ENCODE peak calls at places on chromosomes 2 and 18, in nine cellular contexts. One of them, this sample, is unnamed.

GRCh38 chr2:30763151-30763660 is 44.0 kb downstream of the CAPN13 start:
- DNase-seq in choroid plexus epithelial cell: no peak
- DNase-seq in DMS153: no peak
- DNase-seq in NCI-H510A treated with DMSO at 0.1 percent for 48 hours: no peak
- DNase-seq in H7: no peak
- DNase-seq in fibroblast of lung: no peak
- DNase-seq in activated CD4-positive, alpha-beta memory T cell treated with anti-CD3 and anti-CD28 coated beads, Interleukin-2, amount 10 ng/mL, durations not matched to agents 7 days and 5 days: no peak
- DNase-seq in LHCN-M2: no peak
- DNase-seq in activated T-cell treated with anti-CD3 and anti-CD28 coated beads for 1 hour: no peak
- DNase-seq in this sample: peak; percentile 9

GRCh38 chr2:120472891-120473309 is 127.0 kb downstream of the INHBB start:
- DNase-seq in choroid plexus epithelial cell: no peak
- DNase-seq in DMS153: no peak
- DNase-seq in NCI-H510A treated with DMSO at 0.1 percent for 48 hours: no peak
- DNase-seq in H7: no peak
- DNase-seq in fibroblast of lung: no peak
- DNase-seq in activated CD4-positive, alpha-beta memory T cell treated with anti-CD3 and anti-CD28 coated beads, Interleukin-2, amount 10 ng/mL, durations not matched to agents 7 days and 5 days: no peak
- DNase-seq in LHCN-M2: no peak
- DNase-seq in activated T-cell treated with anti-CD3 and anti-CD28 coated beads for 1 hour: no peak
- DNase-seq in this sample: no peak

GRCh38 chr2:240642061-240642805 is 17.0 kb downstream of the GPR35 start:
- DNase-seq in choroid plexus epithelial cell: no peak
- DNase-seq in DMS153: no peak
- DNase-seq in NCI-H510A treated with DMSO at 0.1 percent for 48 hours: no peak
- DNase-seq in H7: peak; percentile 72
- DNase-seq in fibroblast of lung: no peak
- DNase-seq in activated CD4-positive, alpha-beta memory T cell treated with anti-CD3 and anti-CD28 coated beads, Interleukin-2, amount 10 ng/mL, durations not matched to agents 7 days and 5 days: peak; percentile 5
- DNase-seq in LHCN-M2: no peak
- DNase-seq in activated T-cell treated with anti-CD3 and anti-CD28 coated beads for 1 hour: no peak
- DNase-seq in this sample: no peak

GRCh38 chr18:56565596-56566355 is 72.6 kb downstream of the TXNL1 start:
- DNase-seq in choroid plexus epithelial cell: peak; percentile 65
- DNase-seq in DMS153: no peak
- DNase-seq in NCI-H510A treated with DMSO at 0.1 percent for 48 hours: peak; percentile 36
- DNase-seq in H7: no peak
- DNase-seq in fibroblast of lung: peak; percentile 93
- DNase-seq in activated CD4-positive, alpha-beta memory T cell treated with anti-CD3 and anti-CD28 coated beads, Interleukin-2, amount 10 ng/mL, durations not matched to agents 7 days and 5 days: no peak
- DNase-seq in LHCN-M2: peak; percentile 96
- DNase-seq in activated T-cell treated with anti-CD3 and anti-CD28 coated beads for 1 hour: no peak
- DNase-seq in this sample: peak; percentile 79

GRCh38 chr18:9273221-9273620 is 61.4 kb upstream of the TWSG1 start:
- DNase-seq in choroid plexus epithelial cell: no peak
- DNase-seq in DMS153: no peak
- DNase-seq in NCI-H510A treated with DMSO at 0.1 percent for 48 hours: no peak
- DNase-seq in H7: no peak
- DNase-seq in fibroblast of lung: no peak
- DNase-seq in activated CD4-positive, alpha-beta memory T cell treated with anti-CD3 and anti-CD28 coated beads, Interleukin-2, amount 10 ng/mL, durations not matched to agents 7 days and 5 days: no peak
- DNase-seq in LHCN-M2: no peak
- DNase-seq in activated T-cell treated with anti-CD3 and anti-CD28 coated beads for 1 hour: no peak
- DNase-seq in this sample: no peak

GRCh38 chr2:39379643-39380524 is 57.2 kb downstream of the MAP4K3 start:
- DNase-seq in choroid plexus epithelial cell: peak; percentile 87
- DNase-seq in DMS153: no peak
- DNase-seq in NCI-H510A treated with DMSO at 0.1 percent for 48 hours: peak; percentile 72
- DNase-seq in H7: no peak
- DNase-seq in fibroblast of lung: peak; percentile 61
- DNase-seq in activated CD4-positive, alpha-beta memory T cell treated with anti-CD3 and anti-CD28 coated beads, Interleukin-2, amount 10 ng/mL, durations not matched to agents 7 days and 5 days: no peak
- DNase-seq in LHCN-M2: peak; percentile 79
- DNase-seq in activated T-cell treated with anti-CD3 and anti-CD28 coated beads for 1 hour: no peak
- DNase-seq in this sample: peak; percentile 62

GRCh38 chr18:12401881-12402280 is 5.8 kb upstream of the PRELID3A start:
- DNase-seq in choroid plexus epithelial cell: no peak
- DNase-seq in DMS153: no peak
- DNase-seq in NCI-H510A treated with DMSO at 0.1 percent for 48 hours: no peak
- DNase-seq in H7: peak; percentile 12
- DNase-seq in fibroblast of lung: no peak
- DNase-seq in activated CD4-positive, alpha-beta memory T cell treated with anti-CD3 and anti-CD28 coated beads, Interleukin-2, amount 10 ng/mL, durations not matched to agents 7 days and 5 days: no peak
- DNase-seq in LHCN-M2: no peak
- DNase-seq in activated T-cell treated with anti-CD3 and anti-CD28 coated beads for 1 hour: no peak
- DNase-seq in this sample: no peak

GRCh38 chr2:70906439-70907018 is 29.2 kb upstream of the ATP6V1B1 start:
- DNase-seq in choroid plexus epithelial cell: no peak
- DNase-seq in DMS153: no peak
- DNase-seq in NCI-H510A treated with DMSO at 0.1 percent for 48 hours: no peak
- DNase-seq in H7: no peak
- DNase-seq in fibroblast of lung: no peak
- DNase-seq in activated CD4-positive, alpha-beta memory T cell treated with anti-CD3 and anti-CD28 coated beads, Interleukin-2, amount 10 ng/mL, durations not matched to agents 7 days and 5 days: no peak
- DNase-seq in LHCN-M2: no peak
- DNase-seq in activated T-cell treated with anti-CD3 and anti-CD28 coated beads for 1 hour: no peak
- DNase-seq in this sample: no peak

GRCh38 chr2:216195565-216195978 is 86.4 kb downstream of the XRCC5 start:
- DNase-seq in choroid plexus epithelial cell: peak; percentile 89
- DNase-seq in DMS153: no peak
- DNase-seq in NCI-H510A treated with DMSO at 0.1 percent for 48 hours: no peak
- DNase-seq in H7: no peak
- DNase-seq in fibroblast of lung: peak; percentile 93
- DNase-seq in activated CD4-positive, alpha-beta memory T cell treated with anti-CD3 and anti-CD28 coated beads, Interleukin-2, amount 10 ng/mL, durations not matched to agents 7 days and 5 days: no peak
- DNase-seq in LHCN-M2: peak; percentile 88
- DNase-seq in activated T-cell treated with anti-CD3 and anti-CD28 coated beads for 1 hour: no peak
- DNase-seq in this sample: peak; percentile 82

GRCh38 chr2:36450466-36451196 is 95.1 kb downstream of the CRIM1 start:
- DNase-seq in choroid plexus epithelial cell: peak; percentile 92
- DNase-seq in DMS153: no peak
- DNase-seq in NCI-H510A treated with DMSO at 0.1 percent for 48 hours: no peak
- DNase-seq in H7: no peak
- DNase-seq in fibroblast of lung: peak; percentile 95
- DNase-seq in activated CD4-positive, alpha-beta memory T cell treated with anti-CD3 and anti-CD28 coated beads, Interleukin-2, amount 10 ng/mL, durations not matched to agents 7 days and 5 days: no peak
- DNase-seq in LHCN-M2: peak; percentile 79
- DNase-seq in activated T-cell treated with anti-CD3 and anti-CD28 coated beads for 1 hour: no peak
- DNase-seq in this sample: peak; percentile 85

GRCh38 chr2:102895386-102895785 is 133.6 kb downstream of the TMEM182 start:
- DNase-seq in choroid plexus epithelial cell: no peak
- DNase-seq in DMS153: no peak
- DNase-seq in NCI-H510A treated with DMSO at 0.1 percent for 48 hours: no peak
- DNase-seq in H7: no peak
- DNase-seq in fibroblast of lung: no peak
- DNase-seq in activated CD4-positive, alpha-beta memory T cell treated with anti-CD3 and anti-CD28 coated beads, Interleukin-2, amount 10 ng/mL, durations not matched to agents 7 days and 5 days: no peak
- DNase-seq in LHCN-M2: no peak
- DNase-seq in activated T-cell treated with anti-CD3 and anti-CD28 coated beads for 1 hour: no peak
- DNase-seq in this sample: no peak

GRCh38 chr2:209391776-209392401 is 32.0 kb upstream of the MAP2 start:
- DNase-seq in choroid plexus epithelial cell: peak; percentile 23
- DNase-seq in DMS153: no peak
- DNase-seq in NCI-H510A treated with DMSO at 0.1 percent for 48 hours: no peak
- DNase-seq in H7: no peak
- DNase-seq in fibroblast of lung: peak; percentile 71
- DNase-seq in activated CD4-positive, alpha-beta memory T cell treated with anti-CD3 and anti-CD28 coated beads, Interleukin-2, amount 10 ng/mL, durations not matched to agents 7 days and 5 days: no peak
- DNase-seq in LHCN-M2: peak; percentile 4
- DNase-seq in activated T-cell treated with anti-CD3 and anti-CD28 coated beads for 1 hour: no peak
- DNase-seq in this sample: peak; percentile 54

GRCh38 chr2:75221872-75222271 is 22.6 kb upstream of the TACR1 start:
- DNase-seq in choroid plexus epithelial cell: peak; percentile 17
- DNase-seq in DMS153: no peak
- DNase-seq in NCI-H510A treated with DMSO at 0.1 percent for 48 hours: peak; percentile 74
- DNase-seq in H7: no peak
- DNase-seq in fibroblast of lung: peak; percentile 86
- DNase-seq in activated CD4-positive, alpha-beta memory T cell treated with anti-CD3 and anti-CD28 coated beads, Interleukin-2, amount 10 ng/mL, durations not matched to agents 7 days and 5 days: no peak
- DNase-seq in LHCN-M2: peak; percentile 63
- DNase-seq in activated T-cell treated with anti-CD3 and anti-CD28 coated beads for 1 hour: no peak
- DNase-seq in this sample: peak; percentile 75

GRCh38 chr2:68860111-68860510 is 11.1 kb downstream of the BMP10 start:
- DNase-seq in choroid plexus epithelial cell: no peak
- DNase-seq in DMS153: no peak
- DNase-seq in NCI-H510A treated with DMSO at 0.1 percent for 48 hours: no peak
- DNase-seq in H7: no peak
- DNase-seq in fibroblast of lung: no peak
- DNase-seq in activated CD4-positive, alpha-beta memory T cell treated with anti-CD3 and anti-CD28 coated beads, Interleukin-2, amount 10 ng/mL, durations not matched to agents 7 days and 5 days: no peak
- DNase-seq in LHCN-M2: no peak
- DNase-seq in activated T-cell treated with anti-CD3 and anti-CD28 coated beads for 1 hour: no peak
- DNase-seq in this sample: no peak

GRCh38 chr18:63578357-63578958 is 8.7 kb upstream of the SERPINB13 start:
- DNase-seq in choroid plexus epithelial cell: peak; percentile 70
- DNase-seq in DMS153: peak; percentile 33
- DNase-seq in NCI-H510A treated with DMSO at 0.1 percent for 48 hours: no peak
- DNase-seq in H7: peak; percentile 32
- DNase-seq in fibroblast of lung: peak; percentile 8
- DNase-seq in activated CD4-positive, alpha-beta memory T cell treated with anti-CD3 and anti-CD28 coated beads, Interleukin-2, amount 10 ng/mL, durations not matched to agents 7 days and 5 days: peak; percentile 22
- DNase-seq in LHCN-M2: peak; percentile 55
- DNase-seq in activated T-cell treated with anti-CD3 and anti-CD28 coated beads for 1 hour: no peak
- DNase-seq in this sample: peak; percentile 53

GRCh38 chr2:151928380-151928779 is 100.2 kb upstream of the ARL5A start:
- DNase-seq in choroid plexus epithelial cell: no peak
- DNase-seq in DMS153: no peak
- DNase-seq in NCI-H510A treated with DMSO at 0.1 percent for 48 hours: peak; percentile 4
- DNase-seq in H7: no peak
- DNase-seq in fibroblast of lung: no peak
- DNase-seq in activated CD4-positive, alpha-beta memory T cell treated with anti-CD3 and anti-CD28 coated beads, Interleukin-2, amount 10 ng/mL, durations not matched to agents 7 days and 5 days: no peak
- DNase-seq in LHCN-M2: no peak
- DNase-seq in activated T-cell treated with anti-CD3 and anti-CD28 coated beads for 1 hour: no peak
- DNase-seq in this sample: no peak

GRCh38 chr2:35184471-35184870 is 1171.1 kb upstream of the CRIM1 start:
- DNase-seq in choroid plexus epithelial cell: no peak
- DNase-seq in DMS153: no peak
- DNase-seq in NCI-H510A treated with DMSO at 0.1 percent for 48 hours: no peak
- DNase-seq in H7: no peak
- DNase-seq in fibroblast of lung: no peak
- DNase-seq in activated CD4-positive, alpha-beta memory T cell treated with anti-CD3 and anti-CD28 coated beads, Interleukin-2, amount 10 ng/mL, durations not matched to agents 7 days and 5 days: no peak
- DNase-seq in LHCN-M2: no peak
- DNase-seq in activated T-cell treated with anti-CD3 and anti-CD28 coated beads for 1 hour: no peak
- DNase-seq in this sample: no peak

GRCh38 chr2:18378020-18378653 is 182.3 kb downstream of the RDH14 start:
- DNase-seq in choroid plexus epithelial cell: peak; percentile 64
- DNase-seq in DMS153: peak; percentile 13
- DNase-seq in NCI-H510A treated with DMSO at 0.1 percent for 48 hours: peak; percentile 47
- DNase-seq in H7: peak; percentile 35
- DNase-seq in fibroblast of lung: peak; percentile 38
- DNase-seq in activated CD4-positive, alpha-beta memory T cell treated with anti-CD3 and anti-CD28 coated beads, Interleukin-2, amount 10 ng/mL, durations not matched to agents 7 days and 5 days: no peak
- DNase-seq in LHCN-M2: peak; percentile 46
- DNase-seq in activated T-cell treated with anti-CD3 and anti-CD28 coated beads for 1 hour: no peak
- DNase-seq in this sample: peak; percentile 37

GRCh38 chr2:1837022-1837421 is 92.7 kb upstream of the PXDN start:
- DNase-seq in choroid plexus epithelial cell: peak; percentile 37
- DNase-seq in DMS153: peak; percentile 42
- DNase-seq in NCI-H510A treated with DMSO at 0.1 percent for 48 hours: peak; percentile 61
- DNase-seq in H7: peak; percentile 84
- DNase-seq in fibroblast of lung: no peak
- DNase-seq in activated CD4-positive, alpha-beta memory T cell treated with anti-CD3 and anti-CD28 coated beads, Interleukin-2, amount 10 ng/mL, durations not matched to agents 7 days and 5 days: no peak
- DNase-seq in LHCN-M2: no peak
- DNase-seq in activated T-cell treated with anti-CD3 and anti-CD28 coated beads for 1 hour: no peak
- DNase-seq in this sample: no peak